ENCODE peak calls at places on chromosome 2, in four cellular contexts. One of them, this sample, is unnamed.

GRCh38 chr2:227447606-227448005 is 24.4 kb upstream of the AGFG1 start:
- DNase-seq in sigmoid colon: no peak
- DNase-seq in cardiac muscle cell: no peak
- DNase-seq in uterus: no peak
- DNase-seq in this sample: no peak

GRCh38 chr2:108813732-108814131 is 27.2 kb downstream of the CCDC138 start:
- DNase-seq in sigmoid colon: no peak
- DNase-seq in cardiac muscle cell: no peak
- DNase-seq in uterus: no peak
- DNase-seq in this sample: no peak

GRCh38 chr2:171389780-171390179 is 44.0 kb downstream of the METTL8 start:
- DNase-seq in sigmoid colon: no peak
- DNase-seq in cardiac muscle cell: no peak
- DNase-seq in uterus: no peak
- DNase-seq in this sample: no peak

GRCh38 chr2:144480257-144480656 is 39.7 kb downstream of the ZEB2 start:
- DNase-seq in sigmoid colon: no peak
- DNase-seq in cardiac muscle cell: peak; percentile 65
- DNase-seq in uterus: no peak
- DNase-seq in this sample: no peak

GRCh38 chr2:112142525-112143078 is 4.4 kb downstream of the FBLN7 start:
- DNase-seq in sigmoid colon: no peak
- DNase-seq in cardiac muscle cell: no peak
- DNase-seq in uterus: no peak
- DNase-seq in this sample: no peak

GRCh38 chr2:236177604-236177966 is 9.4 kb upstream of the GBX2 start:
- DNase-seq in sigmoid colon: peak; percentile 68
- DNase-seq in cardiac muscle cell: peak; percentile 51
- DNase-seq in uterus: no peak
- DNase-seq in this sample: no peak

GRCh38 chr2:12606472-12607000 is 110.2 kb upstream of the TRIB2 start:
- DNase-seq in sigmoid colon: no peak
- DNase-seq in cardiac muscle cell: peak; percentile 66
- DNase-seq in uterus: peak; percentile 17
- DNase-seq in this sample: no peak

GRCh38 chr2:127196998-127197397 is 23.1 kb downstream of the CYP27C1 start:
- DNase-seq in sigmoid colon: no peak
- DNase-seq in cardiac muscle cell: no peak
- DNase-seq in uterus: no peak
- DNase-seq in this sample: no peak

GRCh38 chr2:151575338-151575737 is 158.9 kb downstream of the NEB start:
- DNase-seq in sigmoid colon: no peak
- DNase-seq in cardiac muscle cell: peak; percentile 29
- DNase-seq in uterus: no peak
- DNase-seq in this sample: no peak

GRCh38 chr2:48445091-48445725 is 84.7 kb upstream of the STON1 start:
- DNase-seq in sigmoid colon: no peak
- DNase-seq in cardiac muscle cell: no peak
- DNase-seq in uterus: no peak
- DNase-seq in this sample: no peak

GRCh38 chr2:230413465-230413864 is 2.5 kb upstream of the SP100 start:
- DNase-seq in sigmoid colon: no peak
- DNase-seq in cardiac muscle cell: no peak
- DNase-seq in uterus: no peak
- DNase-seq in this sample: no peak

GRCh38 chr2:111190816-111191540 is 70.3 kb downstream of the BCL2L11 start:
- DNase-seq in sigmoid colon: no peak
- DNase-seq in cardiac muscle cell: no peak
- DNase-seq in uterus: no peak
- DNase-seq in this sample: no peak

GRCh38 chr2:127067620-127068350 is 39.2 kb downstream of the BIN1 start:
- DNase-seq in sigmoid colon: peak; percentile 87
- DNase-seq in cardiac muscle cell: peak; percentile 73
- DNase-seq in uterus: peak; percentile 79
- DNase-seq in this sample: no peak

GRCh38 chr2:191866675-191867506 is 20.0 kb upstream of the CAVIN2 start:
- DNase-seq in sigmoid colon: peak; percentile 68
- DNase-seq in cardiac muscle cell: peak; percentile 95
- DNase-seq in uterus: peak; percentile 41
- DNase-seq in this sample: no peak

GRCh38 chr2:96489673-96490072 is 15.5 kb downstream of the NEURL3 start:
- DNase-seq in sigmoid colon: no peak
- DNase-seq in cardiac muscle cell: no peak
- DNase-seq in uterus: no peak
- DNase-seq in this sample: no peak

GRCh38 chr2:113257511-113258264 is 21.0 kb downstream of the PAX8 start:
- DNase-seq in sigmoid colon: no peak
- DNase-seq in cardiac muscle cell: no peak
- DNase-seq in uterus: no peak
- DNase-seq in this sample: no peak

GRCh38 chr2:122703676-122704075 is 948.2 kb downstream of the TSN start:
- DNase-seq in sigmoid colon: no peak
- DNase-seq in cardiac muscle cell: no peak
- DNase-seq in uterus: no peak
- DNase-seq in this sample: no peak

GRCh38 chr2:53813151-53813550 is 26.3 kb downstream of the ERLEC1 start:
- DNase-seq in sigmoid colon: no peak
- DNase-seq in cardiac muscle cell: no peak
- DNase-seq in uterus: no peak
- DNase-seq in this sample: no peak

DNA sequence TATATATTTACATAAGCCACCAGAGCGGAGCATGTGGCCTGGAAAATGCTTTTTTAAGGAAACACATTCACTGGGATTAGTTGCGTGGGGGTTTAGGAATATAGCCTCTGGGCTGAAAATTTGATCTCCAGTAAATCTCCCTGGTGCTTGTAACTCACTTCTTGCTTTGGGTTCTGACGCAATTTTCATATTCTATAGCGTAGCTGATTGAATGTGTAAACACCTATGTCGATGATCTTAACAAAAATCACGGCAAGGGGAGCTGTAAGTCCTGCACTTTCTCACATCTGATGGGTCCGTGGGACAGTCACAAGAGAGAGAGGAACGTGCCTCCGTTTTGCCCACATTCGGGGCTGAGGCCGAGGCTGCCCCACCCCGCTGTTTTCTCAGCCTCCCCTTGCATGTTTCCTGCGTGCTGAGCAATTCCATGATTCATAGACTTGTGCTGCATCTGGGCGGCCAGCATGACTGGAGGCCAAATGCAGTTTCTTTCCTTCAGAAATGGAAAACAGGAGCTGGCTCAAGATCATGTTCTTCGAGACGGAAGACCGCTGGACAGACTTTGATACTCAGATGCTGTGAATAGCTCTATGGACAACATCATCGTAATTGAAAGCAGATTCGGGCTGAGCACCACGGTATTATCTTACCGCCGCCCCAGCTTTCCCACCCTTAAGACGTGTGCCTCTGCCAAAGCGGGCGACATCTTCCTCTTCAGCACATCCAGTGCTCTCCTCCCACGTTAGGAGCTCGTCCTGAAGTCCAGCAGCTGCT is 109.2 kb downstream of the TMEM18 start:
- DNase-seq in sigmoid colon: peak; percentile 78
- DNase-seq in cardiac muscle cell: peak; percentile 55
- DNase-seq in uterus: peak; percentile 81
- DNase-seq in this sample: peak; percentile 40
- H3K4me3 ChIP-seq in sigmoid colon: no peak overlapping the region
- H3K4me3 ChIP-seq in cardiac muscle cell: no peak overlapping the region
- H3K4me3 ChIP-seq in uterus: no peak overlapping the region
- H3K4me3 ChIP-seq in this sample: no peak overlapping the region

GRCh38 chr2:234670052-234670451 is 173.2 kb upstream of the ARL4C start:
- DNase-seq in sigmoid colon: no peak
- DNase-seq in cardiac muscle cell: peak; percentile 89
- DNase-seq in uterus: no peak
- DNase-seq in this sample: no peak

GRCh38 chr2:234671716-234672115 is 174.8 kb upstream of the ARL4C start:
- DNase-seq in sigmoid colon: no peak
- DNase-seq in cardiac muscle cell: no peak
- DNase-seq in uterus: no peak
- DNase-seq in this sample: no peak

GRCh38 chr2:234671231-234671630 is 174.3 kb upstream of the ARL4C start:
- DNase-seq in sigmoid colon: no peak
- DNase-seq in cardiac muscle cell: no peak
- DNase-seq in uterus: no peak
- DNase-seq in this sample: no peak

GRCh38 chr2:234669611-234670010 is 172.7 kb upstream of the ARL4C start:
- DNase-seq in sigmoid colon: no peak
- DNase-seq in cardiac muscle cell: no peak
- DNase-seq in uterus: no peak
- DNase-seq in this sample: no peak

GRCh38 chr2:234670804-234671203 is 173.9 kb upstream of the ARL4C start:
- DNase-seq in sigmoid colon: no peak
- DNase-seq in cardiac muscle cell: no peak
- DNase-seq in uterus: no peak
- DNase-seq in this sample: no peak
- H3K27me3 ChIP-seq in sigmoid colon: no peaks in the 10 kb centered on the region
- H3K27me3 ChIP-seq in cardiac muscle cell: no peaks in the 10 kb centered on the region
- H3K27me3 ChIP-seq in uterus: no peaks in the 10 kb centered on the region
- H3K27me3 ChIP-seq in this sample: no peaks in the 10 kb centered on the region

GRCh38 chr2:69356471-69356870 is 30.6 kb downstream of the GFPT1 start:
- DNase-seq in sigmoid colon: no peak
- DNase-seq in cardiac muscle cell: no peak
- DNase-seq in uterus: no peak
- DNase-seq in this sample: no peak

GRCh38 chr2:69353360-69353759 is 33.7 kb downstream of the GFPT1 start:
- DNase-seq in sigmoid colon: no peak
- DNase-seq in cardiac muscle cell: no peak
- DNase-seq in uterus: no peak
- DNase-seq in this sample: no peak

GRCh38 chr2:69359371-69359770 is 27.7 kb downstream of the GFPT1 start:
- DNase-seq in sigmoid colon: no peak
- DNase-seq in cardiac muscle cell: no peak
- DNase-seq in uterus: no peak
- DNase-seq in this sample: no peak

DNA sequence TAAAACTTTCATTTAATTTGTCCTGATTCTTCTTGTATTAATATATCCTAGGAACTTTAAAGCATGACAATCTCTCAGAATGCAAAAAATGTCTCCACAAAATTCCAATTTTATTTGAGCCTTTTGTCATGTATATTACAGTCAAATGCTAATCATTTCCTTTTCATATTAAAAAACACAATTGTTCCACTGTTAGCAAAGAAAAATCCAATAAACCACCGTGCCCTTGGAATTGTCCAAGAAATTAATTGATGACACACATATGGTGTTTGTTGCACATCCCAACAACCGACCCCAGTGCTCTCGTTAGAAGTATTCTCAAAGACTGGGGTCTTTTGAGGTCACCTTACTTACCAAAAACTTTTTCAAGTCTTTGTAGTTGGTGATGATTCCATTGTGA is 28.1 kb downstream of the GFPT1 start:
- DNase-seq in sigmoid colon: no peak
- DNase-seq in cardiac muscle cell: no peak
- DNase-seq in uterus: no peak
- DNase-seq in this sample: no peak
- H3K4me3 ChIP-seq in sigmoid colon: no peak overlapping the region
- H3K4me3 ChIP-seq in cardiac muscle cell: no peak overlapping the region
- H3K4me3 ChIP-seq in uterus: no peak overlapping the region
- H3K4me3 ChIP-seq in this sample: no peak overlapping the region

DNA sequence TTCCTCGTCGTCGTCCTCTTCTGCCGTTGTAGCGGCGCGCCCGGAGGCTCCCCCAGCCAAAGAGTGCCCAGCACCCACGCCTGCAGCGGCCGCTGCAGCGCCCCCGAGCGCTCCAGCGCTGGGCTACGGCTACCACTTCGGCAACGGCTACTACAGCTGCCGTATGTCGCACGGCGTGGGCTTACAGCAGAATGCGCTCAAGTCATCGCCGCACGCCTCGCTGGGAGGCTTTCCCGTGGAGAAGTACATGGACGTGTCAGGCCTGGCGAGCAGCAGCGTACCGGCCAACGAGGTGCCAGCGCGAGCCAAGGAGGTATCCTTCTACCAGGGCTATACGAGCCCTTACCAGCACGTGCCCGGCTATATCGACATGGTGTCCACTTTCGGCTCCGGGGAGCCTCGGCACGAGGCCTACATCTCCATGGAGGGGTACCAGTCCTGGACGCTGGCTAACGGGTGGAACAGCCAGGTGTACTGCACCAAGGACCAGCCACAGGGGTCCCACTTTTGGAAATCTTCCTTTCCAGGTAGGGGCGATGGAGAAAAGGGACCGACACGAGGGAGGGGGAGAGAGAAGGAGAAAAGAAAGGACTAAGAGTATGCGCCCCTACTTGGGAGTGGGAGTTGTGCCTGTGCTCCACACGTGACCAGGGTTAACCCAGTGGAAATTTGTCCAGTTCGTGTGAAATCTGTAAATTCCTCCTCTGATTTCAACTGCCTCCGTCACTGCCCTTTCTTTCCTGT is 796 bp downstream of the HOXD13 start:
- DNase-seq in sigmoid colon: no peak
- DNase-seq in cardiac muscle cell: no peak
- DNase-seq in uterus: no peak
- DNase-seq in this sample: no peak
- H3K27me3 ChIP-seq in sigmoid colon: peaks cover 94% of the 10 kb centered on the region
- H3K27me3 ChIP-seq in cardiac muscle cell: peaks cover 100% of the 10 kb centered on the region
- H3K27me3 ChIP-seq in uterus: peaks cover 67% of the 10 kb centered on the region
- H3K27me3 ChIP-seq in this sample: peaks cover 100% of the 10 kb centered on the region

DNA sequence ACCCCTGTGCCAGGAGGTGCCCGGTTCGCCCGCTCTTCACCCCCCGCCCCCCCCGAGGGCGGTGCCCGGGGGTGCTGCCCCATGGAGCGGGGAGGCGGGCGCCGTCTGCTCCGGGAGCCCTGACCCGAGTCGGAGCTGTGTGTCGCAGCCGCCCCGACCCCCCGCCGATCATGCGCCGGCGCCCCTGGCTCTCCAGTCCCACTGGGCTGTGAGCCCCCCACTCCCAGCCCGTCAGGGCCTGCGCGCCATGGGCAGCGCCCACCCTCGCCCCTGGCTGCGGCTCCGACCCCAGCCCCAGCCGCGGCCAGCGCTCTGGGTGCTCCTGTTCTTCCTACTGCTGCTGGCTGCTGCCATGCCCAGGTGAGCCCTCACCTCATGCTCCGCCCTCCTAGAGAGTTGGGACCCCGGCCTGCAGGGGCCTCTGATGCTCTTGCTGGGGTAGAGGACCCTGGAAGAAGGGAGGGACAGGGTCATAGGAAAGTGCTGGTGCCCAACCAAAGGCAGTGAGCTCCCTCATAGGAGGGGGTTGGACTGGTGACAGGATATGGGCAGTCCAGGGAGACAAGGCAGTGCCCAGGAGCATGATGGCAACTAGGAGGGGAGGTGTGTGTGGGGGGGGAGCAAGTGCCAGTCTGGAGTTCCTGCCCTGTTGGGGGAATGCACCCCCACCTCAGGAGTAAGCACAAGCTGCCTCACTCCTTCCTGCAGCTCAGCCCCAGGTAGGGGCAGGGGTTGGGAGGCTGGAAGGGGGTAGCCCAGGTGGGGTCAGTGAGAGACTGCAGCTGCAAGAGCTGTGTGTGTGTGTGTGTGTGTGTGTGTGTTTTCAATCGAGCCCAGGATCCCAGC is at the start of gene WNT10A:
- DNase-seq in sigmoid colon: no peak
- DNase-seq in cardiac muscle cell: no peak
- DNase-seq in uterus: no peak
- DNase-seq in this sample: no peak
- H3K4me3 ChIP-seq in sigmoid colon: peak within 1 kb of the TSS; percentile 20
- H3K4me3 ChIP-seq in cardiac muscle cell: no peak within 1 kb of the TSS
- H3K4me3 ChIP-seq in uterus: no peak within 1 kb of the TSS
- H3K4me3 ChIP-seq in this sample: peak within 1 kb of the TSS; percentile 10

GRCh38 chr2:15939556-15939853 is 845 bp upstream of the MYCN start:
- DNase-seq in sigmoid colon: peak; percentile 75
- DNase-seq in cardiac muscle cell: no peak
- DNase-seq in uterus: no peak
- DNase-seq in this sample: peak; percentile 76
- H3K27me3 ChIP-seq in sigmoid colon: peaks cover 46% of the 10 kb centered on the region
- H3K27me3 ChIP-seq in cardiac muscle cell: no peaks in the 10 kb centered on the region
- H3K27me3 ChIP-seq in uterus: peaks cover 3% of the 10 kb centered on the region
- H3K27me3 ChIP-seq in this sample: peaks cover 4% of the 10 kb centered on the region